ENCODE peak calls at places on chromosome 6, in seven cellular contexts. P is psoas muscle; G is activated T-helper 1 cell treated with anti-CD3 and anti-CD28 coated beads, Interleukin-2, amount 50 U/mL, for 16 hours; E is upper lobe of right lung; Q is stomach; U is GM03348; S is HTR-8/SVneo. Y is an unnamed sample.

GRCh38 chr6:11425431-11425871 is 112.1 kb upstream of the TMEM170B start:
- DNase-seq in P (no peak), G (no peak), E (no peak), Q (no peak), U (no peak), S (no peak), Y (no peak)

GRCh38 chr6:137681445-137682009 is 185.5 kb upstream of the TNFAIP3 start:
- DNase-seq in P (no peak), G (no peak), E (no peak), Q (no peak), U (no peak), S (no peak), Y (no peak)

GRCh38 chr6:46876126-46876525 is 45.6 kb downstream of the ADGRF5 start:
- DNase-seq in P (no peak), G (no peak), E (no peak), Q (peak), U (peak), S (peak), Y (no peak)

GRCh38 chr6:38846844-38847243 is 131.7 kb downstream of the DNAH8 start:
- DNase-seq in P (no peak), G (no peak), E (no peak), Q (no peak), U (no peak), S (no peak), Y (peak)

GRCh38 chr6:36360241-36361054 is 23.8 kb upstream of the BNIP5 start:
- DNase-seq in P (peak), G (peak), E (peak), Q (peak), U (peak), S (peak), Y (peak)

GRCh38 chr6:139533573-139534471 is 159.4 kb upstream of the CITED2 start:
- DNase-seq in P (no peak), G (no peak), E (peak), Q (peak), U (peak), S (peak), Y (peak)

GRCh38 chr6:80769101-80769500 is 662.6 kb downstream of the BCKDHB start:
- DNase-seq in P (no peak), G (no peak), E (no peak), Q (no peak), U (peak), S (no peak), Y (peak)

GRCh38 chr6:125507987-125508655 is 206.4 kb upstream of the HDDC2 start:
- DNase-seq in P (no peak), G (no peak), E (no peak), Q (no peak), U (no peak), S (no peak), Y (no peak)

GRCh38 chr6:170205126-170205525 is 85.8 kb downstream of the DLL1 start:
- DNase-seq in P (no peak), G (no peak), E (no peak), Q (peak), U (no peak), S (no peak), Y (no peak)

GRCh38 chr6:125794342-125795137 is 3.8 kb downstream of the NCOA7 start:
- DNase-seq in P (no peak), G (no peak), E (no peak), Q (no peak), U (no peak), S (no peak), Y (peak)

GRCh38 chr6:113122060-113122459 is 735.1 kb upstream of the MARCKS start:
- DNase-seq in P (no peak), G (no peak), E (no peak), Q (no peak), U (peak), S (peak), Y (peak)

GRCh38 chr6:75301088-75301487 is 16.5 kb upstream of the TMEM30A start:
- DNase-seq in P (no peak), G (no peak), E (no peak), Q (no peak), U (no peak), S (no peak), Y (no peak)

GRCh38 chr6:127255286-127255685 is 11.4 kb upstream of the RNF146 start:
- DNase-seq in P (no peak), G (no peak), E (no peak), Q (no peak), U (no peak), S (no peak), Y (no peak)

GRCh38 chr6:131761061-131761761 is 46.6 kb upstream of the ENPP1 start:
- DNase-seq in P (no peak), G (no peak), E (no peak), Q (no peak), U (peak), S (peak), Y (peak)

GRCh38 chr6:34146801-34147592 is 1.1 kb upstream of the GRM4 start:
- DNase-seq in P (no peak), G (no peak), E (peak), Q (no peak), U (no peak), S (no peak), Y (peak)

GRCh38 chr6:89379281-89379680 is 26.8 kb upstream of the UBE2J1 start:
- DNase-seq in P (no peak), G (no peak), E (no peak), Q (no peak), U (no peak), S (no peak), Y (no peak)

GRCh38 chr6:43255408-43256054 is 12.2 kb downstream of the TTBK1 start:
- DNase-seq in P (no peak), G (no peak), E (no peak), Q (no peak), U (no peak), S (no peak), Y (no peak)

GRCh38 chr6:33609444-33610034 is 11.6 kb upstream of the ITPR3 start:
- DNase-seq in P (peak), G (no peak), E (no peak), Q (peak), U (peak), S (no peak), Y (peak)

GRCh38 chr6:39269971-39270370 is 40.7 kb upstream of the KCNK5 start:
- DNase-seq in P (no peak), G (no peak), E (no peak), Q (no peak), U (no peak), S (no peak), Y (no peak)

GRCh38 chr6:15297895-15298590 is 52.2 kb downstream of the JARID2 start:
- DNase-seq in P (no peak), G (no peak), E (no peak), Q (no peak), U (peak), S (no peak), Y (no peak)

GRCh38 chr6:142387997-142388815 is 86.4 kb downstream of the ADGRG6 start:
- DNase-seq in P (no peak), G (no peak), E (no peak), Q (no peak), U (peak), S (no peak), Y (peak)

GRCh38 chr6:44001318-44001868 is 125.9 kb downstream of the MRPL14 start:
- DNase-seq in P (no peak), G (no peak), E (peak), Q (no peak), U (peak), S (no peak), Y (no peak)

GRCh38 chr6:21053612-21054011 is 519.4 kb downstream of the CDKAL1 start:
- DNase-seq in P (no peak), G (no peak), E (no peak), Q (no peak), U (no peak), S (no peak), Y (no peak)

GRCh38 chr6:20217476-20217855 is 5.2 kb upstream of the MBOAT1 start:
- DNase-seq in P (no peak), G (no peak), E (no peak), Q (no peak), U (no peak), S (no peak), Y (no peak)

Y was measured in AG08395.